ENCODE peak calls at places on chromosomes 4 and X, in five cellular contexts. J is GM12878, B is HepG2, T is H1, F is K562. Q is an unnamed sample.

GRCh38 chrX:627510-627964 is 3.1 kb upstream of the SHOX start:
- DNase-seq in J (no peak), B (no peak), T (peak), F (no peak), Q (no peak)

GRCh38 chr4:141021397-141022194 is 111.7 kb downstream of the RNF150 start:
- DNase-seq in J (no peak), B (no peak), T (no peak), F (no peak), Q (no peak)

GRCh38 chr4:47667552-47667951 is 170.3 kb downstream of the CORIN start:
- DNase-seq in J (no peak), B (no peak), T (no peak), F (no peak), Q (no peak)

GRCh38 chr4:138275946-138276621 is 33.9 kb upstream of the SLC7A11 start:
- DNase-seq in J (no peak), B (no peak), T (no peak), F (no peak), Q (no peak)

GRCh38 chr4:77015390-77015789 is 60.4 kb downstream of the CCNI start:
- DNase-seq in J (no peak), B (no peak), T (no peak), F (no peak), Q (no peak)

GRCh38 chr4:156195914-156196313 is 242.2 kb upstream of the CTSO start:
- DNase-seq in J (peak), B (no peak), T (no peak), F (no peak), Q (peak)

GRCh38 chr4:78656968-78657445 is 105.4 kb downstream of the ANXA3 start:
- DNase-seq in J (no peak), B (no peak), T (no peak), F (peak), Q (no peak)

GRCh38 chrX:23786268-23786815 is 3.4 kb downstream of the SAT1 start:
- DNase-seq in J (no peak), B (no peak), T (no peak), F (no peak), Q (no peak)

GRCh38 chr4:82774711-82775171 is 23.9 kb downstream of the SCD5 start:
- DNase-seq in J (no peak), B (no peak), T (no peak), F (no peak), Q (no peak)

GRCh38 chr4:158856852-158857251 is 88.0 kb downstream of the FNIP2 start:
- DNase-seq in J (no peak), B (peak), T (no peak), F (peak), Q (peak)

GRCh38 chrX:17374619-17375360 is at the start of gene NHS:
- DNase-seq in J (no peak), B (no peak), T (peak), F (peak), Q (no peak)

GRCh38 chrX:118420462-118420861 is 74.6 kb downstream of the WDR44 start:
- DNase-seq in J (no peak), B (no peak), T (no peak), F (no peak), Q (no peak)

GRCh38 chr4:71004281-71004851 is 10.9 kb downstream of the DCK start:
- DNase-seq in J (no peak), B (peak), T (peak), F (no peak), Q (no peak)

GRCh38 chr4:139229534-139230039 is 50.4 kb downstream of the MGARP start:
- DNase-seq in J (no peak), B (peak), T (no peak), F (peak), Q (no peak)

GRCh38 chr4:5784960-5785611 is 74.1 kb downstream of the EVC start:
- DNase-seq in J (no peak), B (no peak), T (peak), F (no peak), Q (no peak)

GRCh38 chrX:9816094-9816700 is 30.0 kb downstream of the SHROOM2 start:
- DNase-seq in J (no peak), B (no peak), T (no peak), F (no peak), Q (no peak)
- TF ChIP-seq TAF1 in J (no peak), B (no peak), T (no peak), F (no peak), Q (no peak)

DNA sequence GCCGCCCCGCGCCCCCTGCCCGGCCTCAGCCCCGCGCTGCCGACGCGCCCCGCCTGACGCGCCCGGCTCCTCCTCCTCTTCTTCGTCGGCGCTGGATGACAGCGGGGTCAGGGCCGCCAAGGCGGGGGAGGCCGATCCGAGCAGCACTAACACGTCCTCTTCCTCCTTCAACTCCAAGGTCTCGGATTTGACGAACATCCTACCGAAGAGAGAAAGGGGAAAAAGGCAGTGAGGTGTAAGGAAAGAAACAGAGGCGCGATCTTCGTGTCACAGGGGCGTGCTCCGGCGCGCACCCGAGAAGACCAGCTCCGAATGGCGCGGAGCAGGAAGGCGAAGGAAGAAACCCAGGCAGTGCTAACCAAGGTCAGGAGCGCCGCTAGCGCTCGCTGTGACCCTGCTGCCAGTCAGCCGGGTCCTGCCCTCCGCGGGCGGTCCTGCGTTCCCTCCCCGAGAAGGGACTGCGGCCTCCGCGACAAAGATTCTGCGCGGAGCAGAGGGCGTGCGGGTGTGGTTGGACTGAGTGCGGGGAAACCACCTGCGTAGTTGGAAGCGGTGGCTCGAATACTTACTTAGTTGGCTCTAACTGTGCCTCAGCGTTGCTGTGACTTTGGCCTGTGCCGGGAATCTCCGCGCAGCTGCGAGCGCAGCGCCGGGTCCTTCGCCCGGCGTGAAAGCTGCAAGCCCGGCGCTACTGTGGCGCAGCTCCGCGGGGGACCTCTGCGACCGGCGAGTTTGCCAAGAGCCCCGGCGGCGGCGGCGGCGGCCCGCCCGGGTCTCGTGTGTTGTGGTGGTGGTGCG is 503 bp downstream of the NEUROG2 start:
- DNase-seq in J (no peak), B (no peak), T (peak), F (peak), Q (peak)
- TF ChIP-seq POLR2A in J (peak), B (no peak), T (no peak), F (no peak), Q (peak)

GRCh38 chr4:144179152-144179739 is 38.7 kb upstream of the GYPA start:
- DNase-seq in J (no peak), B (no peak), T (no peak), F (peak), Q (no peak)
- TF ChIP-seq TAF1 in J (no peak), B (no peak), T (no peak), F (no peak), Q (no peak)

DNA sequence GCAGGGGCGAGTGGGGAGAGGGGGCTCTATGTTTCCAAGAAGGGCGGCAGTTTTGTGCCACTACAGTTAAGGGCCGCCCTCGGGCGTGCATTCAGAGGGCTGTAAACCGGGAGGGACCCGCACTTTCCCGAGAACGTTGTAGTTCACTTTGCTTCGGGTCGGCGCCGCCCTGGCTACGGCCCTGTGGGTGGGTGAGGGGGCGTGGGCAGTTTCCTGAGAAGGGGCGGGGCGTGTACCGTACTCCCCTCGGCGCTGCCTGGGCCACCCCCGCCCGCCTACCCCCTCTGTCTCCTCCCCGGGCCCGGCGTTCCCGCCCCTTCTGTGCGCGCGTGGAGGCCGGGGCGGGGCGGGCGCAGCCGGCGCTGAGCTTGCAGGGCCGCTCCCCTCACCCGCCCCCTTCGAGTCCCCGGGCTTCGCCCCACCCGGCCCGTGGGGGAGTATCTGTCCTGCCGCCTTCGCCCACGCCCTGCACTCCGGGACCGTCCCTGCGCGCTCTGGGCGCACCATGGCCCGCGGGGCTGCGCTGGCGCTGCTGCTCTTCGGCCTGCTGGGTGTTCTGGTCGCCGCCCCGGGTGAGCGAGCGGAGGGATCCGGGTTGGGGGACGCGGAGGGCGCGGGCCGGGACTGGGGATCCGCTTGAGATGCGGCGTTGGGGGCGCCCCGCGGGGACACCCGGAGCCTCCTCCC is at the start of gene CD99:
- DNase-seq in J (peak), B (peak), T (peak), F (peak), Q (peak)
- TF ChIP-seq POLR2A in J (peak), B (no peak), T (no peak), F (no peak), Q (no peak)

Q was measured in GM12891.